ENCODE peak calls at places on chromosomes 13 and 19, in four cellular contexts. U is HepG2, R is K562, P is GM12878. T is an unnamed sample.

GRCh38 chr19:35153701-35154534 is 617 bp upstream of the FXYD5 start:
- DNase-seq in R (peak; percentile 81), U (no peak), P (no peak), T (peak; percentile 71)

GRCh38 chr19:16327911-16328823 is 3.5 kb downstream of the KLF2 start:
- DNase-seq in U (no peak), P (no peak), R (no peak), T (peak; percentile 32)

GRCh38 chr13:109211616-109212015 is 574.8 kb downstream of the IRS2 start:
- DNase-seq in R (no peak), U (no peak), P (no peak), T (peak; percentile 13)

GRCh38 chr19:35715981-35716734 is 1.6 kb upstream of the KMT2B start:
- DNase-seq in U (peak; percentile 32), P (no peak), R (peak; percentile 45), T (peak; percentile 30)

GRCh38 chr19:52935434-52935833 is 12.2 kb upstream of the ZNF888 start:
- DNase-seq in R (no peak), U (no peak), P (no peak), T (no peak)

GRCh38 chr13:25371608-25372274 is at the start of gene ATP8A2:
- DNase-seq in P (no peak), U (no peak), R (peak; percentile 47), T (no peak)

GRCh38 chr19:27974082-27974513 is 1238.9 kb downstream of the UQCRFS1 start:
- DNase-seq in P (peak; percentile 25), R (peak; percentile 25), U (peak; percentile 2), T (peak; percentile 10)

GRCh38 chr13:44800626-44801025 is 188.6 kb downstream of the NUFIP1 start:
- DNase-seq in U (no peak), P (no peak), R (no peak), T (no peak)

GRCh38 chr19:4402171-4403004 is at the start of gene CHAF1A:
- DNase-seq in P (peak; percentile 99), R (peak; percentile 97), U (peak; percentile 99), T (peak; percentile 99)

GRCh38 chr13:59261928-59262488 is 901.7 kb downstream of the DIAPH3 start:
- DNase-seq in R (no peak), P (no peak), U (peak; percentile 4), T (no peak)

GRCh38 chr19:55870736-55871135 is 34.4 kb downstream of the NLRP4 start:
- DNase-seq in R (no peak), U (no peak), P (no peak), T (no peak)

GRCh38 chr13:28473044-28473443 is 21.9 kb downstream of the FLT1 start:
- DNase-seq in P (no peak), U (no peak), R (no peak), T (no peak)

GRCh38 chr13:39501711-39502324 is 101.2 kb downstream of the LHFPL6 start:
- DNase-seq in P (no peak), R (no peak), U (no peak), T (no peak)

GRCh38 chr13:52779028-52779612 is 39.5 kb upstream of the CNMD start:
- DNase-seq in P (no peak), U (no peak), R (no peak), T (no peak)

GRCh38 chr19:48575931-48576622 is 24.1 kb downstream of the SULT2B1 start:
- DNase-seq in R (no peak), P (no peak), U (no peak), T (no peak)

GRCh38 chr19:38800577-38801347 is 11.8 kb downstream of the LGALS7B start:
- DNase-seq in U (no peak), P (no peak), R (no peak), T (no peak)

GRCh38 chr13:40430234-40430633 is 236.2 kb downstream of the FOXO1 start:
- DNase-seq in U (no peak), P (no peak), R (no peak), T (no peak)

GRCh38 chr19:4064551-4065260 is 2.0 kb downstream of the ZBTB7A start:
- DNase-seq in R (peak; percentile 76), P (no peak), U (no peak), T (no peak)

GRCh38 chr13:34310539-34310938 is 492.6 kb downstream of the RFC3 start:
- DNase-seq in P (no peak), R (no peak), U (no peak), T (no peak)

GRCh38 chr13:70844391-70845108 is 736.3 kb upstream of the KLHL1 start:
- DNase-seq in U (no peak), R (no peak), P (no peak), T (no peak)

GRCh38 chr13:42001580-42001979 is 40.7 kb upstream of the VWA8 start:
- DNase-seq in P (no peak), R (no peak), U (no peak), T (no peak)

GRCh38 chr19:3576696-3577443 is 4.1 kb downstream of the HMG20B start:
- DNase-seq in U (no peak), R (peak; percentile 87), P (no peak), T (no peak)

GRCh38 chr13:23289917-23290357 is 109.2 kb downstream of the SGCG start:
- DNase-seq in U (no peak), R (no peak), P (no peak), T (no peak)

GRCh38 chr19:19661675-19662251 is 1.7 kb downstream of the ATP13A1 start:
- DNase-seq in P (peak; percentile 93), R (peak; percentile 31), U (peak; percentile 66), T (no peak)

GRCh38 chr19:23762884-23763711 is 4.4 kb upstream of the ZNF681 start:
- DNase-seq in U (no peak), R (peak; percentile 86), P (peak; percentile 32), T (no peak)

GRCh38 chr13:56622840-56623239 is 517.9 kb upstream of the PRR20A start:
- DNase-seq in R (no peak), P (no peak), U (no peak), T (no peak)

GRCh38 chr19:5036733-5037681 is 68.1 kb downstream of the KDM4B start:
- DNase-seq in P (no peak), U (no peak), R (no peak), T (no peak)

DNA sequence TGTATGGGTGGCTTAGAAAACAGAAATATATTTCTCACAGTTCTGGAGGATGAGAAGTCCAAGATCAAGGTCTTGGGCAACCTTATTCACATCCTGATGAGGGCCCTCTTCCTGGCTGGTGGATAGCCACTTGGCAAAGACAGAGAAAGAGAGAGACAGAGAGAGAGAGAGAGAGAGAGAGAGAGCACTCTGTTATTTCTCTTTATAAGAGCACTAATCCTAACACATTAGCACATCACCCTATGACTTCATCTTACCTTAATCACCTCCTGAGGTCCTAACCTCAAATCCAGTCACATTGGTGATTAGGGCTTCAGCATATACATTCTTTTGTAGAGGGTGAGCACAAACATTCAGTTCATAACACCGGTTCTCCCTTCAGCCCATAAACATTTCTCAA is 430.3 kb downstream of the EFNB2 start:
- DNase-seq in U (no peak), P (no peak), R (no peak), T (no peak)
- TF ChIP-seq POLR2AphosphoS2 in U (no peak), P (no peak), R (no peak), T (no peak)

GRCh38 chr13:36190771-36191170 is 23.6 kb downstream of the SOHLH2 start:
- DNase-seq in P (no peak), U (no peak), R (no peak), T (no peak)
- TF ChIP-seq POLR2AphosphoS2 in P (no peak), U (no peak), R (no peak), T (no peak)

DNA sequence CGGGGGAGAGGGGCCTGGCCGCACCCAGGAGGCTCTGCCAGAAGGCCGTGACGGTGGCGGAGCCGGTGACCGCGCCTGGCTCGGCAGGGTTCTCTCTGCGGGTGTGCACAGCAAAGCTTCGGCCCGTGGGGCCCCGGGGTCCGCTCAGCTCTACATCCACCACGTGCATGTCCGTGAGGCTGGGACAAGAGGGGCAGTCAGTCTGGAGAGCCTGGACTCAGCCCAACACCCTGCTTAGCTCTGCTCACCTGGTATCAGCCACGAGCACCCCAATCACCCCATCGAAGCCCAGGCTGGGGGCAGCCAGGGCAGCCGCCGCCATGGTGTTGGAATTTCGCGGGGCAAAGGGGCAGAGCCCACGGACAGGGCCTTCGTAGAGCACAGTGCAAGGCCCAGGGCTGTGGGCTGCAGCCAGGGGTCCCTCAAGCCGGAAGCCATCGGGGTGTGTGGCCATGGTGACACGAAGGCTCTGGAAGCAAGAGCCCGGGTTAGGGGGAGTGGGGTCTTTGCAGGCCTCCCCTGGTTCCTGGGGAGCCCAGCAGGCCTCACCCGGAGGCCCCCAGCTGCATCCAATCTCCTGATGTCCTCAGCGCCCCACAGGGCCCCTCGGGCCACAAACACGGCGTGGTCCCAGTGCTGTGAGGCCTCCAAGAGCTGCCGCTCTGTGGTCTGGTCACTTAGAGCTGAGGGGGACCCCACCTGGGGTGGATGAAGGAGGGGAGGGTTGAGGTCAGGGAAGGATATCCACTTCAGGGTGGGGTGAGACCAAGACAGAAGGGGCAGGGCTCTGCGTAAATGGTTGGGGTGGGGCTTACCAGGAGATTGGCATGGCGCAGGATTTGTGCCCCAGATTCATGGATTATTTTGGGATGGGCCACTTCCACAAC is 1.4 kb downstream of the ASPDH start:
- DNase-seq in U (no peak), P (no peak), R (no peak), T (no peak)
- TF ChIP-seq POLR2AphosphoS2 in U (no peak), P (peak; percentile 18), R (no peak), T (no peak)

DNA sequence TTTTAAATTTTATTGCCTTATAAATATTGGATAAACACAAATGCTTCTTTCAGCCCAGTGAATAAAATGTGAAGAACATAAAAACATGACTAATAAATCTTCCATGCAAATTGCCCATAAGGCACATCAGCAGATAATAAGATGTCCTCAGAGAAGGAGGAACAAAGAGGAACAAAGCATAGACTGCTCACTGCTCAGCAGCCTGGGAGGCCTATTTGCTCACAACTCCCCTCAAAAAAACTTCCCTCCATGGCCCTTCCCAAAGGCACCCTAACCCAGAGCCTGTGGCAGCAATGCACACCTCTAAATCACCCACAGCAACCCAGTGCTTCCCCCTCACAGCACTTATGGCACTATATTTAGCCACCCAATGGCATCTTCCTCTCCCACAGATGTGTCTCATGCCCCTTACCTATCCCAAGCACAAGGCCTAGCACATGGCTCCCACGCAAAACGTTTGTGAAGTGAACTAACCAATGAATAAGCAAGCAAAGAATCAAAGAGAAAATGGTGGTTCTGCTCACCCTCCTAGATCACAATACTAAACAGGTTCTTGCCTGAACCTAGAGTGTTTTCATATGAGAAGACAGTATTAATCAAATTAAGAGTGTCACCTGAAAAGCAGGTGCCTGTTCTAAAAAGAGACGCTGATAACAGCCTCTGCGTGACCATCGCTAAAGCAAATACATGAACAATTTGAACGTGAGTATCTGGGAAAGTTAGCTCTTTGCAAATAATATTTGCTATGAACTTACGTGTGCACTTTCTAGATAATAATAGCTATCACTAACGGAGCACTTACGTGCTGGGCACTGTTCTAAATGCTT is 96.9 kb downstream of the TBC1D4 start:
- DNase-seq in P (no peak), U (no peak), R (no peak), T (no peak)
- TF ChIP-seq POLR2AphosphoS2 in P (no peak), U (no peak), R (no peak), T (no peak)

GRCh38 chr19:2358548-2359173 is 1.4 kb upstream of the TMPRSS9 start:
- DNase-seq in U (no peak), P (no peak), R (no peak), T (no peak)
- TF ChIP-seq POLR2AphosphoS2 in U (no peak), P (no peak), R (no peak), T (no peak)

GRCh38 chr19:30216453-30216852 is 155.7 kb upstream of the ZNF536 start:
- DNase-seq in P (no peak), R (no peak), U (no peak), T (no peak)
- TF ChIP-seq POLR2AphosphoS2 in P (no peak), R (no peak), U (no peak), T (no peak)

T was measured in A549.